ENCODE peak calls at places on chromosome 1, in six cellular contexts. Q is ovary, P is psoas muscle, G is prostate gland, W is RWPE2, M is right lobe of liver. X is an unnamed sample.

GRCh38 chr1:240492832-240493440 is 119.0 kb downstream of the GREM2 start:
- DNase-seq in M (no peak), G (no peak), P (peak), W (peak), Q (peak), X (no peak)

GRCh38 chr1:12003762-12004161 is 15.5 kb upstream of the MIIP start:
- DNase-seq in G (no peak), W (no peak), P (no peak), M (no peak), Q (no peak), X (no peak)

GRCh38 chr1:231028676-231029075 is 11.4 kb downstream of the FAM89A start:
- DNase-seq in Q (no peak), G (no peak), P (no peak), W (no peak), M (no peak), X (no peak)

GRCh38 chr1:201468501-201468843 is 516 bp downstream of the PHLDA3 start:
- DNase-seq in W (no peak), Q (peak), M (no peak), G (no peak), P (peak), X (no peak)

GRCh38 chr1:110319332-110320167 is 19.6 kb upstream of the RBM15 start:
- DNase-seq in G (no peak), Q (no peak), P (no peak), M (no peak), W (no peak), X (no peak)

GRCh38 chr1:170461762-170462384 is 70.1 kb upstream of the GORAB start:
- DNase-seq in Q (peak), W (no peak), M (no peak), P (no peak), G (no peak), X (no peak)

GRCh38 chr1:161092621-161093028 is 3.3 kb upstream of the NECTIN4 start:
- DNase-seq in M (no peak), P (peak), W (no peak), Q (no peak), G (no peak), X (no peak)

GRCh38 chr1:170075186-170075585 is 691 bp upstream of the KIFAP3 start:
- DNase-seq in P (no peak), G (no peak), Q (peak), M (no peak), W (no peak), X (no peak)

GRCh38 chr1:92934395-92935378 is 26.6 kb downstream of the DIPK1A start:
- DNase-seq in P (no peak), W (no peak), G (peak), M (peak), Q (peak), X (no peak)

DNA sequence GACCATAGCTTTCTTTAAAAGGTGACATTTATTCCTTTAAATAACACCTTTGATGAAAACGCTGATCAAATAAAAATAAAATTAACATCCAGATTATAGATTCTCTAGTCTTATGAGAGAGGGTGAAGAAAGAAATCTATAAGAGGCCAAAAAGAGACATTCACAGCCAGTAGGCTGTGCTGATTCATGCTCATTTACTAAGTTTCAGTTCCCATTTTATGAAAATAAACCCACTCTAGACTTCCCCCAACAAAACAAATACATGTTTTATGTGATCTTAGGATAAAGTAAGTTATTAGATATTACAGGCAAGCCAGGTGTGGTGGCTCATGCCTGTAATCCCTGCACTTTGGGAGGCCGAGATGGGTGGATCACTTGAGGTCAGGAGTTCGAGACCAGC is 21.1 kb downstream of the ESRRG start:
- DNase-seq in G (no peak), Q (no peak), P (no peak), M (no peak), W (no peak), X (no peak)
- TF ChIP-seq CTCF in G (no peak), Q (no peak), P (no peak), M (no peak), W (no peak), X (no peak)

DNA sequence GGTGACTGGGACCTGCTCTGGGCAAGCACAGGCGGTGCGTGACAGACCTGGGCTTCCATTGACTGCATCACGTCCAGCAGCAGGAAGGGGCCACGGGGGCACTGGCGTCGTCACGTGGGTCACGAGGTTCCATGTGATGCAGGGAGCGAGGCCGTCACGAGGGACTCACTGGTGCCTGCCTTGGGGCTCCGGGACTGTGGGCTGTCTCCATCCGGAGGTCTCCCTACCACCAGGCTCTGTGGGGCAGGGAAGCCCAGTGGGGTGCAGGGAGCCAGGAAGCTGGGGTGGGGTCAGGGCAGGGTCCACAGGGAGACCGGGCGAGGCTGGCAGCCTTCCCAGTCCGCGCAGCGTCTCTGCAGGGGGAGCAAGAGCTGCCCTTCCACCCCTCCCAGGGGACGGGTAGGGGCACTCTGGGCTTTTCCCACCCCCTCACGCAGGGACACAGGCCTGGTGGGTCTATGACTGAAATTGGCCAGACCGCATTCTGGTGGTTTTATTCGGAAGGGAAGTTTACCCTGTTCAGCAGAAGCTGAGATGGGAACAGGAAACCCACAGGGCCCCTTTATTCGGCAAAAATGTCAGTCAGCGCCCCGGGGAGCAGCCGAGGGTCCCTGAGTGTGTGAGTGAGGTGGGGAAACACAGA is 416 bp upstream of the TNFRSF14 start:
- DNase-seq in W (no peak), P (peak), M (peak), Q (peak), G (peak), X (peak)
- H3K27ac ChIP-seq in W (peak), P (peak), M (peak), Q (peak), G (peak), X (peak)

GRCh38 chr1:39102537-39103320 is 76.6 kb downstream of the NDUFS5 start:
- DNase-seq in P (no peak), M (no peak), Q (peak), W (no peak), G (peak), X (no peak)
- H3K4me3 ChIP-seq in P (no peak), M (no peak), Q (no peak), W (no peak), G (no peak), X (no peak)

DNA sequence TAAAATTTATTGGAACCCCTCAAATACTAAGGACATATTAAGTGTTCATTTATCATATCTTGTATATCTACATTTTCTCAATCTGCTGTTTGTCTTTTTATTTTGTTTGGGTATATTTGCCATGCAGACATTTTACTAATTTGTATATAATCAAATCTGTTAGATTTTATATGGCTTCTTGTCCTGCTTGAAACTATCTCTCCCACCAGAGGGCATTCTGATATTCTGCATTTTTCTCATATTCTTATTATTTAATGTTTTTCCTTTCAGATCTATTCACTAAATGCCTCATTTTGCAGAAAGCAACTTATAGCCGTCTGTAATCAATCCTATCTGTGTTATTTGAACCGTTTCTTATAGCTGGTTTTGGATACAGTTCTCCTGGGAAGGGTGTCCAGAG is 745.5 kb downstream of the LRRIQ3 start:
- DNase-seq in Q (no peak), M (no peak), P (no peak), G (no peak), W (no peak), X (no peak)
- TF ChIP-seq CTCF in Q (no peak), M (no peak), P (no peak), G (no peak), W (peak), X (no peak)

X was measured in coronary artery.